ENCODE peak calls at places on chromosome 21, in six cellular contexts. F, E, N, G, O and V are unnamed samples.

GRCh38 chr21:21714396-21714795 is 716.2 kb downstream of the NCAM2 start:
- DNase-seq in G (no peak), E (no peak), N (no peak), F (no peak), O (no peak), V (no peak)

GRCh38 chr21:14120091-14120734 is 90.5 kb downstream of the LIPI start:
- DNase-seq in O (peak; percentile 34), N (no peak), G (peak; percentile 74), E (no peak), F (peak; percentile 88), V (no peak)

GRCh38 chr21:17527240-17527639 is 14.4 kb downstream of the CXADR start:
- DNase-seq in G (no peak), F (no peak), O (peak; percentile 77), N (no peak), E (no peak), V (no peak)

GRCh38 chr21:27301216-27301615 is 334.3 kb upstream of the ADAMTS5 start:
- DNase-seq in N (no peak), E (no peak), G (no peak), F (no peak), O (no peak), V (no peak)

GRCh38 chr21:16815228-16815627 is 697.6 kb upstream of the CXADR start:
- DNase-seq in E (no peak), O (no peak), N (no peak), G (no peak), F (no peak), V (no peak)

GRCh38 chr21:17732306-17732705 is 86.8 kb downstream of the C21orf91 start:
- DNase-seq in F (no peak), E (no peak), G (no peak), N (no peak), O (no peak), V (no peak)

GRCh38 chr21:34969431-34970036 is 79.6 kb downstream of the RUNX1 start:
- DNase-seq in E (no peak), N (no peak), F (no peak), O (no peak), G (no peak), V (no peak)

GRCh38 chr21:16983425-16983824 is 529.4 kb upstream of the CXADR start:
- DNase-seq in O (no peak), E (no peak), G (no peak), N (no peak), F (no peak), V (no peak)

GRCh38 chr21:34936299-34936698 is 112.8 kb downstream of the RUNX1 start:
- DNase-seq in G (no peak), O (no peak), F (peak; percentile 19), E (no peak), N (no peak), V (no peak)

GRCh38 chr21:34807881-34808568 is 139.2 kb downstream of the CLIC6 start:
- DNase-seq in E (peak; percentile 48), F (no peak), G (no peak), O (peak; percentile 70), N (no peak), V (no peak)

GRCh38 chr21:25298512-25299491 is 308.5 kb downstream of the MRPL39 start:
- DNase-seq in E (no peak), G (no peak), N (no peak), O (no peak), F (no peak), V (no peak)

GRCh38 chr21:17780539-17780938 is 38.6 kb downstream of the C21orf91 start:
- DNase-seq in N (no peak), O (no peak), F (no peak), G (no peak), E (no peak), V (no peak)

GRCh38 chr21:27220416-27220815 is 253.5 kb upstream of the ADAMTS5 start:
- DNase-seq in N (no peak), O (no peak), E (no peak), G (no peak), F (no peak), V (no peak)

GRCh38 chr21:33115586-33116541 is 45.9 kb downstream of the OLIG1 start:
- DNase-seq in E (no peak), G (peak; percentile 88), O (no peak), F (no peak), N (no peak), V (no peak)

GRCh38 chr21:34950980-34951379 is 98.1 kb downstream of the RUNX1 start:
- DNase-seq in G (no peak), E (no peak), O (no peak), N (no peak), F (no peak), V (no peak)

GRCh38 chr21:20998886-20999285 is 677 bp downstream of the NCAM2 start:
- DNase-seq in E (no peak), G (no peak), O (no peak), N (no peak), F (no peak), V (no peak)

GRCh38 chr21:16608209-16608830 is 878.5 kb downstream of the USP25 start:
- DNase-seq in O (peak; percentile 27), E (no peak), G (no peak), F (no peak), N (no peak), V (no peak)

GRCh38 chr21:19864456-19864855 is 1133.8 kb upstream of the NCAM2 start:
- DNase-seq in F (no peak), G (no peak), O (no peak), N (no peak), E (no peak), V (no peak)

GRCh38 chr21:18340387-18340942 is 63.1 kb downstream of the TMPRSS15 start:
- DNase-seq in E (no peak), F (no peak), G (no peak), O (no peak), N (no peak), V (no peak)

GRCh38 chr21:43835861-43836260 is 29.2 kb upstream of the AGPAT3 start:
- DNase-seq in F (no peak), N (no peak), O (no peak), E (no peak), G (no peak), V (no peak)

GRCh38 chr21:17391811-17392340 is 121.0 kb upstream of the CXADR start:
- DNase-seq in G (no peak), N (no peak), E (no peak), F (no peak), O (no peak), V (no peak)

GRCh38 chr21:21146587-21147373 is 148.6 kb downstream of the NCAM2 start:
- DNase-seq in F (no peak), G (no peak), E (no peak), O (no peak), N (no peak), V (no peak)

GRCh38 chr21:25323356-25323949 is 283.8 kb downstream of the MRPL39 start:
- DNase-seq in E (no peak), F (peak; percentile 22), O (no peak), N (no peak), G (no peak), V (no peak)

GRCh38 chr21:8989261-8989882 is 1532.0 kb upstream of the TPTE start:
- DNase-seq in O (peak; percentile 94), N (no peak), F (no peak), G (no peak), E (no peak), V (no peak)

GRCh38 chr21:35335951-35336446 is 286.9 kb upstream of the RUNX1 start:
- DNase-seq in F (no peak), N (no peak), O (no peak), E (no peak), G (no peak), V (no peak)

GRCh38 chr21:33514234-33514633 is 22.7 kb upstream of the DNAJC28 start:
- DNase-seq in F (no peak), O (no peak), N (no peak), E (no peak), G (no peak), V (no peak)

GRCh38 chr21:25872271-25872670 is 137.5 kb downstream of the GABPA start:
- DNase-seq in E (no peak), O (no peak), F (no peak), N (no peak), G (no peak), V (no peak)

GRCh38 chr21:17779486-17779885 is 39.7 kb downstream of the C21orf91 start:
- DNase-seq in G (no peak), O (no peak), E (no peak), N (no peak), F (no peak), V (no peak)

GRCh38 chr21:35426484-35426883 is 377.4 kb upstream of the RUNX1 start:
- DNase-seq in N (no peak), F (peak; percentile 27), G (no peak), O (no peak), E (no peak), V (no peak)

GRCh38 chr21:43723648-43724047 is 4.7 kb downstream of the PDXK start:
- DNase-seq in N (peak; percentile 45), O (no peak), F (no peak), G (no peak), E (no peak), V (no peak)

GRCh38 chr21:36005018-36005417 is 55.3 kb downstream of the SETD4 start:
- DNase-seq in F (no peak), N (no peak), G (no peak), O (peak; percentile 5), E (no peak), V (no peak)

GRCh38 chr21:19908386-19908785 is 1089.8 kb upstream of the NCAM2 start:
- DNase-seq in N (no peak), G (no peak), E (no peak), O (no peak), F (no peak), V (no peak)

GRCh38 chr21:38170283-38170682 is 86.5 kb upstream of the KCNJ15 start:
- DNase-seq in E (no peak), G (no peak), O (peak; percentile 57), N (no peak), F (no peak), V (no peak)
- TF ChIP-seq CTCF in E (no peak), G (peak; percentile 18), O (peak; percentile 21), N (peak; percentile 61), F (no peak), V (peak; percentile 31)

DNA sequence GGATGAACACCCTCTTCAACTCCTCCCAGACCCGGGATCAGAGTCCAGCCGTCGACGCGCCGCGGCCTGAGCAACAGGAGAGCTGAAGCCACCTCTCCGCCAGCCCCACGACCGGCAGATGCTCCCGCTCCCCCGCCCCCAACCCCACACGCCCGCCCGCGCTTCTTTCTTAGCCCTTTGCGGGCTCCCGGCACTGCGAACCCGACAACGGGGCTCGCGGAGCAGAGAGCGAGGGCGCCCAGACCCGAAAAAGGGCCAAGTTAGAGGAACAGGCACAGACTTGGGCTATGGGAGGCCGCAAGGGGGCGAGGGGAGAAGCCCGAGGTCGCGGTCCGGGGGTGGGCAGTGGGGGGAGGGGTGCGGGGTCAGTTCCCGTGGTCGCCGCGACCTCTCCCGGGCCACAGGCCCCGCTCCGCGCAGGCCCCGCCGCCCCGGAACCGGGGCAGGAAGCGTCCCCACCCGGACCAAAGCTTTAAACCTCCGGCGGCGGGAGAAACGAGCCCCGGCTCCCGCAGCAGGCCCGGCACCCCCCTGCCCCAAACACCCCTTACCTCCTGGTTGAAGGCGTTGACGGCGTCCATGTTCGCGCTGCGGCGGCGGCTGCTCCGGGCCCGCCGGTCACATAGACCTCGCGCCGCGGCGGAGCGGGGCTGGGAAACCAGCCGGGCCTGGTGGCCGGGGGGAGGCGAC is 661 bp downstream of the SCAF4 start:
- DNase-seq in E (peak; percentile 29), O (no peak), F (peak; percentile 71), N (peak; percentile 40), G (no peak), V (no peak)
- TF ChIP-seq CTCF in E (no peak), O (no peak), F (peak; percentile 52), N (peak; percentile 17), G (no peak), V (no peak)

GRCh38 chr21:45319461-45320211 is 31.9 kb upstream of the POFUT2 start:
- DNase-seq in G (no peak), F (no peak), E (no peak), N (peak; percentile 62), O (peak; percentile 68), V (peak; percentile 59)
- TF ChIP-seq CTCF in G (no peak), F (no peak), E (no peak), N (no peak), O (no peak), V (peak; percentile 9)

GRCh38 chr21:42125571-42126544 is 54.7 kb downstream of the UMODL1 start:
- DNase-seq in O (peak; percentile 27), F (no peak), N (no peak), G (no peak), E (no peak), V (no peak)
- TF ChIP-seq CTCF in O (no peak), F (no peak), N (no peak), G (no peak), E (no peak), V (no peak)